ENCODE peak calls at places on chromosomes 12 and 14, in seven cellular contexts. C is lower lobe of right lung, E is progenitor cell of endocrine pancreas, X is mesothelial cell of epicardium, Q is substantia nigra, N is left ventricle myocardium inferior, H is right lobe of liver. R is an unnamed sample.

GRCh38 chr12:113103756-113104450 is 31.7 kb downstream of the RASAL1 start:
- DNase-seq in E (peak), Q (no peak), X (no peak), N (no peak), C (peak), H (no peak), R (no peak)

GRCh38 chr12:132665149-132665491 is 22.0 kb downstream of the POLE start:
- DNase-seq in H (no peak), C (no peak), N (no peak), X (no peak), E (no peak), Q (no peak), R (no peak)

GRCh38 chr14:99284254-99285004 is 12.4 kb upstream of the BCL11B start:
- DNase-seq in Q (no peak), X (no peak), E (no peak), C (no peak), H (no peak), N (no peak), R (no peak)

GRCh38 chr12:129532707-129533499 is 370.9 kb downstream of the TMEM132D start:
- DNase-seq in X (no peak), N (no peak), C (no peak), Q (no peak), H (no peak), E (no peak), R (no peak)

GRCh38 chr14:85300119-85300518 is 229.8 kb upstream of the FLRT2 start:
- DNase-seq in N (no peak), H (no peak), X (no peak), E (no peak), Q (no peak), C (no peak), R (no peak)

GRCh38 chr14:21923820-21924219 is 250.2 kb upstream of the OR4E1 start:
- DNase-seq in X (no peak), H (no peak), Q (no peak), E (no peak), C (no peak), N (no peak), R (no peak)

GRCh38 chr14:23095196-23096108 is at the start of gene C14orf119:
- DNase-seq in E (peak), C (peak), Q (no peak), X (peak), N (peak), H (peak), R (peak)

GRCh38 chr14:74217672-74218448 is 21.4 kb upstream of the VSX2 start:
- DNase-seq in C (peak), N (peak), E (peak), H (peak), Q (peak), X (peak), R (peak)

GRCh38 chr12:6620137-6620884 is 13.1 kb upstream of the CHD4 start:
- DNase-seq in H (peak), X (no peak), C (peak), Q (peak), E (peak), N (no peak), R (no peak)

GRCh38 chr14:64196668-64197411 is 97.3 kb downstream of the ESR2 start:
- DNase-seq in C (peak), X (no peak), N (peak), Q (peak), E (peak), H (peak), R (no peak)

GRCh38 chr14:91119556-91120311 is 5.9 kb downstream of the DGLUCY start:
- DNase-seq in N (no peak), E (no peak), C (no peak), H (no peak), X (no peak), Q (no peak), R (peak)

GRCh38 chr12:1657616-1658167 is 28.7 kb downstream of the WNT5B start:
- DNase-seq in N (no peak), Q (no peak), E (no peak), C (no peak), H (no peak), X (no peak), R (no peak)

GRCh38 chr14:95876769-95877490 is at the start of gene TUNAR:
- DNase-seq in X (no peak), Q (no peak), H (no peak), N (no peak), E (peak), C (no peak), R (no peak)

GRCh38 chr12:1666685-1667162 is 24.1 kb upstream of the ADIPOR2 start:
- DNase-seq in Q (no peak), N (no peak), X (no peak), C (no peak), E (no peak), H (no peak), R (no peak)

GRCh38 chr12:122021193-122021821 is 377 bp upstream of the BCL7A start:
- DNase-seq in C (no peak), X (peak), H (peak), Q (no peak), E (peak), N (peak), R (no peak)

GRCh38 chr12:18158774-18159557 is 69.0 kb upstream of the RERGL start:
- DNase-seq in Q (no peak), N (no peak), H (no peak), C (no peak), X (no peak), E (no peak), R (peak)

GRCh38 chr14:33857650-33858049 is 93.2 kb downstream of the EGLN3 start:
- DNase-seq in H (no peak), N (no peak), Q (no peak), C (no peak), X (no peak), E (no peak), R (no peak)

GRCh38 chr12:45730842-45731336 is 1.4 kb downstream of the ARID2 start:
- DNase-seq in X (no peak), N (no peak), C (no peak), E (no peak), H (no peak), Q (no peak), R (peak)

GRCh38 chr12:132146772-132147422 is 2.6 kb downstream of the NOC4L start:
- DNase-seq in X (no peak), H (no peak), E (no peak), Q (no peak), N (peak), C (peak), R (no peak)

GRCh38 chr14:62629070-62629580 is 416.1 kb downstream of the KCNH5 start:
- DNase-seq in C (no peak), X (no peak), Q (no peak), H (no peak), N (no peak), E (no peak), R (no peak)

GRCh38 chr14:54329082-54329695 is 67.6 kb upstream of the CDKN3 start:
- DNase-seq in N (peak), H (peak), X (no peak), E (no peak), C (no peak), Q (peak), R (peak)

GRCh38 chr12:120115692-120116442 is 686 bp downstream of the RAB35 start:
- DNase-seq in H (no peak), Q (peak), X (no peak), N (peak), E (no peak), C (peak), R (peak)

GRCh38 chr12:19273482-19274330 is 144.2 kb downstream of the PLEKHA5 start:
- DNase-seq in N (peak), H (peak), C (no peak), X (no peak), Q (peak), E (no peak), R (peak)

GRCh38 chr12:118188690-118189371 is 52.9 kb downstream of the PEBP1 start:
- DNase-seq in Q (peak), N (peak), E (no peak), C (no peak), H (no peak), X (no peak), R (peak)

GRCh38 chr12:93020998-93021597 is 92.0 kb upstream of the EEA1 start:
- DNase-seq in E (no peak), C (no peak), N (no peak), H (no peak), Q (no peak), X (no peak), R (no peak)

GRCh38 chr12:30757316-30757715 is 2.6 kb upstream of the CAPRIN2 start:
- DNase-seq in H (no peak), C (no peak), N (no peak), X (no peak), Q (no peak), E (no peak), R (no peak)

GRCh38 chr12:117060236-117060926 is 38.8 kb downstream of the TESC start:
- DNase-seq in N (no peak), X (no peak), C (no peak), Q (no peak), E (no peak), H (no peak), R (no peak)

GRCh38 chr12:25986169-25986568 is 27.7 kb downstream of the RASSF8 start:
- DNase-seq in X (no peak), N (no peak), E (no peak), C (no peak), H (no peak), Q (no peak), R (no peak)

GRCh38 chr12:103848132-103848531 is 7.1 kb upstream of the NT5DC3 start:
- DNase-seq in C (no peak), Q (no peak), X (no peak), E (no peak), N (no peak), H (no peak), R (no peak)

GRCh38 chr12:45235087-45236025 is 19.5 kb downstream of the ANO6 start:
- DNase-seq in Q (no peak), C (peak), N (no peak), H (no peak), E (no peak), X (no peak), R (peak)

GRCh38 chr14:67268456-67269115 is 27.4 kb downstream of the PALS1 start:
- DNase-seq in E (no peak), H (no peak), X (no peak), Q (no peak), C (no peak), N (no peak), R (peak)

GRCh38 chr12:100827901-100828520 is 33.4 kb downstream of the ANO4 start:
- DNase-seq in Q (no peak), H (no peak), E (no peak), N (no peak), X (no peak), C (no peak), R (peak)

GRCh38 chr14:70708717-70709570 is 67.2 kb downstream of the TTC9 start:
- DNase-seq in H (no peak), Q (no peak), N (no peak), C (no peak), E (no peak), X (no peak), R (no peak)

GRCh38 chr14:75934998-75935628 is 46.7 kb downstream of the TGFB3 start:
- DNase-seq in E (no peak), C (no peak), Q (no peak), X (no peak), H (no peak), N (no peak), R (no peak)

GRCh38 chr14:58243790-58244555 is 670 bp upstream of the PSMA3 start:
- DNase-seq in Q (no peak), C (no peak), X (no peak), N (no peak), H (no peak), E (no peak), R (peak)

GRCh38 chr14:65169351-65169750 is 67.0 kb upstream of the MAX start:
- DNase-seq in Q (no peak), N (no peak), X (no peak), E (no peak), C (no peak), H (no peak), R (peak)